ENCODE peak calls at places on chromosome 11, in seven cellular contexts. J is foreskin fibroblast; B is CD8-positive, alpha-beta T cell; E is hippocampal formation; O is Daoy; X is stimulated activated effector memory CD8-positive, alpha-beta T cell treated with anti-CD3 and anti-CD28 coated beads, Interleukin-12 subunit alpha, Interleukin-12 subunit beta, amount 100 ng/mL, for 72 hours; N is aorta. U is an unnamed sample.

GRCh38 chr11:44285756-44286155 is 24.2 kb downstream of the ALX4 start:
- DNase-seq in J (peak; percentile 52), B (no peak), E (no peak), O (no peak), X (no peak), N (no peak), U (no peak)

GRCh38 chr11:35289821-35290220 is 129.5 kb downstream of the SLC1A2 start:
- DNase-seq in J (peak; percentile 66), B (no peak), E (no peak), O (peak; percentile 55), X (no peak), N (no peak), U (peak; percentile 12)

GRCh38 chr11:47220401-47220821 is 5.6 kb downstream of the DDB2 start:
- DNase-seq in J (peak; percentile 93), B (no peak), E (no peak), O (peak; percentile 36), X (no peak), N (no peak), U (peak; percentile 90)

GRCh38 chr11:120172054-120172881 is 34.4 kb upstream of the TRIM29 start:
- DNase-seq in J (peak; percentile 82), B (peak; percentile 65), E (peak; percentile 47), O (peak; percentile 70), X (peak; percentile 16), N (peak; percentile 79), U (peak; percentile 66)

GRCh38 chr11:36492724-36493304 is 17.3 kb downstream of the TRAF6 start:
- DNase-seq in J (peak; percentile 71), B (no peak), E (no peak), O (peak; percentile 21), X (no peak), N (no peak), U (no peak)

GRCh38 chr11:119317592-119318239 is 786 bp upstream of the MCAM start:
- DNase-seq in J (no peak), B (no peak), E (no peak), O (no peak), X (no peak), N (no peak), U (no peak)

GRCh38 chr11:130423541-130424155 is 4.8 kb downstream of the ADAMTS8 start:
- DNase-seq in J (no peak), B (no peak), E (no peak), O (no peak), X (no peak), N (no peak), U (no peak)

GRCh38 chr11:88704505-88704904 is 361.3 kb downstream of the GRM5 start:
- DNase-seq in J (peak; percentile 47), B (no peak), E (no peak), O (no peak), X (no peak), N (no peak), U (peak; percentile 2)

GRCh38 chr11:10669258-10670033 is 24.1 kb downstream of the IRAG1 start:
- DNase-seq in J (peak; percentile 74), B (no peak), E (no peak), O (peak; percentile 16), X (no peak), N (no peak), U (no peak)

GRCh38 chr11:65434057-65434666 is 11.6 kb downstream of the NEAT1 start:
- DNase-seq in J (peak; percentile 16), B (no peak), E (no peak), O (no peak), X (no peak), N (no peak), U (no peak)

GRCh38 chr11:118088531-118088930 is 1.8 kb upstream of the SMIM35 start:
- DNase-seq in J (no peak), B (no peak), E (no peak), O (peak; percentile 30), X (no peak), N (no peak), U (peak; percentile 7)

GRCh38 chr11:112380464-112380863 is 119.8 kb upstream of the PLET1 start:
- DNase-seq in J (no peak), B (no peak), E (no peak), O (no peak), X (no peak), N (no peak), U (no peak)

GRCh38 chr11:6572215-6572614 is 31.2 kb downstream of the RRP8 start:
- DNase-seq in J (peak; percentile 84), B (no peak), E (no peak), O (no peak), X (no peak), N (no peak), U (no peak)

GRCh38 chr11:65134952-65135632 is 773 bp upstream of the SYVN1 start:
- DNase-seq in J (peak; percentile 96), B (peak; percentile 83), E (peak; percentile 81), O (peak; percentile 97), X (no peak), N (peak; percentile 95), U (peak; percentile 96)

GRCh38 chr11:66015094-66015881 is 3.5 kb downstream of the CST6 start:
- DNase-seq in J (peak; percentile 57), B (no peak), E (no peak), O (peak; percentile 72), X (no peak), N (peak; percentile 96), U (peak; percentile 79)

GRCh38 chr11:110538154-110538553 is 108.4 kb downstream of the FDX1 start:
- DNase-seq in J (no peak), B (no peak), E (no peak), O (no peak), X (no peak), N (no peak), U (no peak)

GRCh38 chr11:2213384-2213842 is 41.8 kb upstream of the TH start:
- DNase-seq in J (no peak), B (peak; percentile 68), E (no peak), O (no peak), X (no peak), N (peak; percentile 64), U (no peak)

GRCh38 chr11:41206388-41206787 is 253.1 kb downstream of the LRRC4C start:
- DNase-seq in J (no peak), B (no peak), E (no peak), O (no peak), X (no peak), N (no peak), U (no peak)

GRCh38 chr11:92101845-92102244 is 122.8 kb upstream of the FAT3 start:
- DNase-seq in J (no peak), B (no peak), E (no peak), O (no peak), X (no peak), N (no peak), U (no peak)

GRCh38 chr11:75606099-75606498 is 44.0 kb downstream of the SERPINH1 start:
- DNase-seq in J (no peak), B (no peak), E (no peak), O (no peak), X (no peak), N (no peak), U (no peak)

GRCh38 chr11:74683279-74683871 is 47.9 kb downstream of the CHRDL2 start:
- DNase-seq in J (peak; percentile 54), B (no peak), E (peak; percentile 90), O (no peak), X (no peak), N (peak; percentile 86), U (peak; percentile 34)

GRCh38 chr11:100663583-100663982 is 23.5 kb upstream of the ARHGAP42 start:
- DNase-seq in J (no peak), B (no peak), E (no peak), O (no peak), X (no peak), N (no peak), U (no peak)

GRCh38 chr11:27372159-27372558 is 9.1 kb upstream of the CCDC34 start:
- DNase-seq in J (no peak), B (no peak), E (no peak), O (no peak), X (no peak), N (no peak), U (no peak)

GRCh38 chr11:124405611-124406010 is 6.8 kb upstream of the OR8B3 start:
- DNase-seq in J (no peak), B (no peak), E (no peak), O (no peak), X (no peak), N (no peak), U (no peak)

GRCh38 chr11:47998733-47999359 is 18.5 kb downstream of the PTPRJ start:
- DNase-seq in J (peak; percentile 31), B (no peak), E (no peak), O (no peak), X (no peak), N (no peak), U (no peak)

GRCh38 chr11:3196161-3197043 is 22.2 kb downstream of the MRGPRG start:
- DNase-seq in J (no peak), B (no peak), E (no peak), O (no peak), X (no peak), N (peak; percentile 69), U (no peak)

GRCh38 chr11:108286369-108286768 is 63.5 kb downstream of the ATM start:
- DNase-seq in J (no peak), B (no peak), E (no peak), O (no peak), X (no peak), N (no peak), U (no peak)

GRCh38 chr11:62694455-62695167 is 5.3 kb upstream of the LRRN4CL start:
- DNase-seq in J (peak; percentile 93), B (peak; percentile 85), E (peak; percentile 71), O (peak; percentile 78), X (peak; percentile 64), N (peak; percentile 90), U (peak; percentile 74)

GRCh38 chr11:69201764-69202370 is 46.1 kb downstream of the SMIM38 start:
- DNase-seq in J (no peak), B (no peak), E (no peak), O (no peak), X (no peak), N (peak; percentile 55), U (no peak)

GRCh38 chr11:16784097-16784496 is 45.6 kb downstream of the C11orf58 start:
- DNase-seq in J (no peak), B (no peak), E (no peak), O (no peak), X (no peak), N (no peak), U (no peak)

GRCh38 chr11:125078516-125079140 is 15.5 kb downstream of the SLC37A2 start:
- DNase-seq in J (no peak), B (no peak), E (no peak), O (no peak), X (no peak), N (no peak), U (no peak)

GRCh38 chr11:72232260-72233055 is 7.9 kb downstream of the INPPL1 start:
- DNase-seq in J (no peak), B (peak; percentile 43), E (no peak), O (no peak), X (no peak), N (no peak), U (no peak)

GRCh38 chr11:17585911-17586695 is 39.0 kb downstream of the OTOG start:
- DNase-seq in J (no peak), B (no peak), E (no peak), O (no peak), X (no peak), N (no peak), U (no peak)

GRCh38 chr11:115290479-115291390 is 213.5 kb downstream of the CADM1 start:
- DNase-seq in J (no peak), B (no peak), E (no peak), O (peak; percentile 5), X (no peak), N (no peak), U (peak; percentile 24)

GRCh38 chr11:93000511-93001476 is 31.3 kb downstream of the MTNR1B start:
- DNase-seq in J (peak; percentile 84), B (no peak), E (no peak), O (peak; percentile 39), X (no peak), N (no peak), U (peak; percentile 78)

GRCh38 chr11:126898802-126899201 is 101.8 kb downstream of the KIRREL3 start:
- DNase-seq in J (no peak), B (no peak), E (no peak), O (no peak), X (no peak), N (no peak), U (no peak)

GRCh38 chr11:126404367-126404766 is 48.9 kb downstream of the ST3GAL4 start:
- DNase-seq in J (peak; percentile 58), B (no peak), E (no peak), O (no peak), X (no peak), N (peak; percentile 12), U (no peak)

GRCh38 chr11:4211991-4212390 is 117.4 kb downstream of the RRM1 start:
- DNase-seq in J (peak; percentile 8), B (no peak), E (no peak), O (no peak), X (no peak), N (no peak), U (no peak)

U was measured in dermis microvascular lymphatic vessel endothelial cell.